ENCODE peak calls at places on chromosomes 4 and X, in six cellular contexts. One of them, this sample, is unnamed. For H3K36me3, the result is how much of the 10 kb centered on the place peaks cover.

GRCh38 chr4:155745984-155746383 is 12.8 kb upstream of the GUCY1B1 start:
- DNase-seq in mesenchymal stem cell: no peak
- DNase-seq in IMR-90: peak
- DNase-seq in mesendoderm: no peak
- DNase-seq in trophoblast cell: no peak
- DNase-seq in H1: no peak
- DNase-seq in this sample: no peak

GRCh38 chr4:151276787-151277557 is at the start of gene PRSS48:
- DNase-seq in mesenchymal stem cell: peak
- DNase-seq in IMR-90: peak
- DNase-seq in mesendoderm: peak
- DNase-seq in trophoblast cell: peak
- DNase-seq in H1: peak
- DNase-seq in this sample: peak

GRCh38 chr4:119068529-119068962 is 67.1 kb upstream of the MYOZ2 start:
- DNase-seq in mesenchymal stem cell: peak
- DNase-seq in IMR-90: peak
- DNase-seq in mesendoderm: peak
- DNase-seq in trophoblast cell: peak
- DNase-seq in H1: no peak
- DNase-seq in this sample: no peak

GRCh38 chr4:156378053-156378665 is 424.5 kb upstream of the CTSO start:
- DNase-seq in mesenchymal stem cell: peak
- DNase-seq in IMR-90: peak
- DNase-seq in mesendoderm: peak
- DNase-seq in trophoblast cell: peak
- DNase-seq in H1: peak
- DNase-seq in this sample: peak

GRCh38 chrX:20300822-20301221 is 34.1 kb upstream of the RPS6KA3 start:
- DNase-seq in mesenchymal stem cell: no peak
- DNase-seq in IMR-90: no peak
- DNase-seq in mesendoderm: peak
- DNase-seq in trophoblast cell: no peak
- DNase-seq in H1: no peak
- DNase-seq in this sample: no peak

GRCh38 chr4:173443121-173443520 is 44.2 kb upstream of the SCRG1 start:
- DNase-seq in mesenchymal stem cell: no peak
- DNase-seq in IMR-90: no peak
- DNase-seq in mesendoderm: no peak
- DNase-seq in trophoblast cell: no peak
- DNase-seq in H1: no peak
- DNase-seq in this sample: no peak

GRCh38 chr4:1400861-1401408 is 5.3 kb downstream of the NKX1-1 start:
- DNase-seq in mesenchymal stem cell: no peak
- DNase-seq in IMR-90: no peak
- DNase-seq in mesendoderm: no peak
- DNase-seq in trophoblast cell: no peak
- DNase-seq in H1: peak
- DNase-seq in this sample: no peak

GRCh38 chrX:84956304-84956703 is 47.4 kb upstream of the APOOL start:
- DNase-seq in mesenchymal stem cell: no peak
- DNase-seq in IMR-90: no peak
- DNase-seq in mesendoderm: peak
- DNase-seq in trophoblast cell: no peak
- DNase-seq in H1: no peak
- DNase-seq in this sample: no peak

GRCh38 chrX:134396174-134396573 is 63.8 kb upstream of the HPRT1 start:
- DNase-seq in mesenchymal stem cell: peak
- DNase-seq in IMR-90: peak
- DNase-seq in mesendoderm: no peak
- DNase-seq in trophoblast cell: peak
- DNase-seq in H1: no peak
- DNase-seq in this sample: no peak

GRCh38 chr4:146246381-146246780 is 32.0 kb downstream of the REELD1 start:
- DNase-seq in mesenchymal stem cell: no peak
- DNase-seq in IMR-90: no peak
- DNase-seq in mesendoderm: no peak
- DNase-seq in trophoblast cell: no peak
- DNase-seq in H1: no peak
- DNase-seq in this sample: no peak

GRCh38 chrX:97057349-97057909 is 173.7 kb downstream of the RPA4 start:
- DNase-seq in mesenchymal stem cell: no peak
- DNase-seq in IMR-90: no peak
- DNase-seq in mesendoderm: no peak
- DNase-seq in trophoblast cell: no peak
- DNase-seq in H1: no peak
- DNase-seq in this sample: no peak

GRCh38 chr4:172830295-172830764 is 338.3 kb upstream of the GALNT7 start:
- DNase-seq in mesenchymal stem cell: peak
- DNase-seq in IMR-90: peak
- DNase-seq in mesendoderm: peak
- DNase-seq in trophoblast cell: peak
- DNase-seq in H1: no peak
- DNase-seq in this sample: peak

GRCh38 chr4:56804551-56804950 is 16.9 kb downstream of the SPINK2 start:
- DNase-seq in mesenchymal stem cell: peak
- DNase-seq in IMR-90: peak
- DNase-seq in mesendoderm: no peak
- DNase-seq in trophoblast cell: no peak
- DNase-seq in H1: no peak
- DNase-seq in this sample: no peak

GRCh38 chrX:17521871-17522693 is 147.1 kb downstream of the NHS start:
- DNase-seq in mesenchymal stem cell: no peak
- DNase-seq in IMR-90: peak
- DNase-seq in mesendoderm: peak
- DNase-seq in trophoblast cell: peak
- DNase-seq in H1: no peak
- DNase-seq in this sample: no peak

GRCh38 chrX:153642313-153642654 is 4.7 kb upstream of the DUSP9 start:
- DNase-seq in mesenchymal stem cell: no peak
- DNase-seq in IMR-90: no peak
- DNase-seq in mesendoderm: no peak
- DNase-seq in trophoblast cell: no peak
- DNase-seq in H1: peak
- DNase-seq in this sample: no peak

GRCh38 chr4:87589531-87589930 is 18.8 kb upstream of the DSPP start:
- DNase-seq in mesenchymal stem cell: peak
- DNase-seq in IMR-90: peak
- DNase-seq in mesendoderm: peak
- DNase-seq in trophoblast cell: peak
- DNase-seq in H1: no peak
- DNase-seq in this sample: no peak

GRCh38 chrX:68762649-68763268 is 66.1 kb upstream of the EFNB1 start:
- DNase-seq in mesenchymal stem cell: no peak
- DNase-seq in IMR-90: no peak
- DNase-seq in mesendoderm: no peak
- DNase-seq in trophoblast cell: no peak
- DNase-seq in H1: no peak
- DNase-seq in this sample: no peak

GRCh38 chr4:47535567-47536147 is 50.6 kb downstream of the ATP10D start:
- DNase-seq in mesenchymal stem cell: no peak
- DNase-seq in IMR-90: no peak
- DNase-seq in mesendoderm: no peak
- DNase-seq in trophoblast cell: no peak
- DNase-seq in H1: no peak
- DNase-seq in this sample: no peak

GRCh38 chrX:34848281-34848680 is 94.3 kb upstream of the FAM47B start:
- DNase-seq in mesenchymal stem cell: no peak
- DNase-seq in IMR-90: peak
- DNase-seq in mesendoderm: no peak
- DNase-seq in trophoblast cell: peak
- DNase-seq in H1: no peak
- DNase-seq in this sample: no peak

GRCh38 chrX:68681443-68681941 is 34.0 kb downstream of the STARD8 start:
- DNase-seq in mesenchymal stem cell: peak
- DNase-seq in IMR-90: peak
- DNase-seq in mesendoderm: no peak
- DNase-seq in trophoblast cell: no peak
- DNase-seq in H1: no peak
- DNase-seq in this sample: no peak

GRCh38 chrX:112868586-112868985 is 28.0 kb upstream of the AMOT start:
- DNase-seq in mesenchymal stem cell: peak
- DNase-seq in IMR-90: no peak
- DNase-seq in mesendoderm: no peak
- DNase-seq in trophoblast cell: peak
- DNase-seq in H1: no peak
- DNase-seq in this sample: no peak

GRCh38 chr4:9980898-9981297 is 40.4 kb downstream of the SLC2A9 start:
- DNase-seq in mesenchymal stem cell: no peak
- DNase-seq in IMR-90: no peak
- DNase-seq in mesendoderm: no peak
- DNase-seq in trophoblast cell: no peak
- DNase-seq in H1: no peak
- DNase-seq in this sample: no peak
- H4K8ac ChIP-seq in mesenchymal stem cell: no peak
- H4K8ac ChIP-seq in IMR-90: no peak
- H4K8ac ChIP-seq in mesendoderm: no peak
- H4K8ac ChIP-seq in trophoblast cell: no peak
- H4K8ac ChIP-seq in H1: no peak
- H4K8ac ChIP-seq in this sample: no peak

GRCh38 chr4:7309636-7310035 is 117.3 kb downstream of the SORCS2 start:
- DNase-seq in mesenchymal stem cell: no peak
- DNase-seq in IMR-90: no peak
- DNase-seq in mesendoderm: no peak
- DNase-seq in trophoblast cell: no peak
- DNase-seq in H1: no peak
- DNase-seq in this sample: no peak

GRCh38 chr4:7307391-7308099 is 115.2 kb downstream of the SORCS2 start:
- DNase-seq in mesenchymal stem cell: no peak
- DNase-seq in IMR-90: no peak
- DNase-seq in mesendoderm: no peak
- DNase-seq in trophoblast cell: no peak
- DNase-seq in H1: no peak
- DNase-seq in this sample: no peak

GRCh38 chr4:7310441-7310840 is 118.1 kb downstream of the SORCS2 start:
- DNase-seq in mesenchymal stem cell: no peak
- DNase-seq in IMR-90: no peak
- DNase-seq in mesendoderm: no peak
- DNase-seq in trophoblast cell: no peak
- DNase-seq in H1: no peak
- DNase-seq in this sample: no peak

GRCh38 chr4:7306986-7307385 is 114.6 kb downstream of the SORCS2 start:
- DNase-seq in mesenchymal stem cell: no peak
- DNase-seq in IMR-90: no peak
- DNase-seq in mesendoderm: no peak
- DNase-seq in trophoblast cell: peak
- DNase-seq in H1: no peak
- DNase-seq in this sample: no peak

DNA sequence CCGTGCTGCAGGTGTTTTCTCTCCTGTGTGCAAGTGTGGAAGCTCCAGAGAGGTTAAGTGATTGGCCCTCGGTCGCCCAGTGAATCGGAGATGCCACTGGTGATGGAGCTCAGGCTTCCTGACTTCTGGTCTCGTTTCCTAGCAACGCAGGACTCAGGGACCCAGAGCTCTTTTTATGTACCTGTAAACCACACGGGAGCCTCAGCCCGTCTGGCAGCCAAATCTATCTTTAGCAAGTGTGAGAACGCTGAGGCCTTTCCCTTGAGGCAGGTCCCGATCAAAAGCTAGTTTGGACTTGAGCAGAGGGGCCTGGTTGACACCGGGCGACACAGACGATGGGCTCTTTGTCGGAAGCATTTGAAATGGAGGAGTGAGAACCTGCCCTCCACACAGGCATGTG is 116.8 kb downstream of the SORCS2 start:
- DNase-seq in mesenchymal stem cell: no peak
- DNase-seq in IMR-90: no peak
- DNase-seq in mesendoderm: no peak
- DNase-seq in trophoblast cell: no peak
- DNase-seq in H1: no peak
- DNase-seq in this sample: no peak
- H3K27ac ChIP-seq in mesenchymal stem cell: no peak
- H3K27ac ChIP-seq in IMR-90: no peak
- H3K27ac ChIP-seq in mesendoderm: no peak
- H3K27ac ChIP-seq in trophoblast cell: no peak
- H3K27ac ChIP-seq in H1: no peak
- H3K27ac ChIP-seq in this sample: no peak

GRCh38 chr4:108029731-108030130 is 40.0 kb downstream of the HADH start:
- DNase-seq in mesenchymal stem cell: peak
- DNase-seq in IMR-90: peak
- DNase-seq in mesendoderm: no peak
- DNase-seq in trophoblast cell: no peak
- DNase-seq in H1: no peak
- DNase-seq in this sample: no peak

GRCh38 chr4:108030332-108030731 is 40.6 kb downstream of the HADH start:
- DNase-seq in mesenchymal stem cell: peak
- DNase-seq in IMR-90: peak
- DNase-seq in mesendoderm: peak
- DNase-seq in trophoblast cell: peak
- DNase-seq in H1: no peak
- DNase-seq in this sample: peak

GRCh38 chr4:108033348-108033747 is 43.7 kb downstream of the HADH start:
- DNase-seq in mesenchymal stem cell: no peak
- DNase-seq in IMR-90: no peak
- DNase-seq in mesendoderm: no peak
- DNase-seq in trophoblast cell: no peak
- DNase-seq in H1: no peak
- DNase-seq in this sample: no peak

GRCh38 chr4:108031427-108032083 is 41.9 kb downstream of the HADH start:
- DNase-seq in mesenchymal stem cell: peak
- DNase-seq in IMR-90: peak
- DNase-seq in mesendoderm: no peak
- DNase-seq in trophoblast cell: no peak
- DNase-seq in H1: no peak
- DNase-seq in this sample: no peak

GRCh38 chr4:108029321-108029720 is 39.6 kb downstream of the HADH start:
- DNase-seq in mesenchymal stem cell: no peak
- DNase-seq in IMR-90: no peak
- DNase-seq in mesendoderm: no peak
- DNase-seq in trophoblast cell: no peak
- DNase-seq in H1: no peak
- DNase-seq in this sample: no peak
- H3K36me3 ChIP-seq in mesenchymal stem cell: under half
- H3K36me3 ChIP-seq in IMR-90: under half
- H3K36me3 ChIP-seq in mesendoderm: under half
- H3K36me3 ChIP-seq in trophoblast cell: under half
- H3K36me3 ChIP-seq in H1: under half
- H3K36me3 ChIP-seq in this sample: under half

GRCh38 chr4:189784651-189785050 is 156.0 kb upstream of the FRG1 start:
- DNase-seq in mesenchymal stem cell: no peak
- DNase-seq in IMR-90: no peak
- DNase-seq in mesendoderm: no peak
- DNase-seq in trophoblast cell: no peak
- DNase-seq in H1: no peak
- DNase-seq in this sample: no peak

GRCh38 chr4:189786447-189786846 is 154.2 kb upstream of the FRG1 start:
- DNase-seq in mesenchymal stem cell: no peak
- DNase-seq in IMR-90: no peak
- DNase-seq in mesendoderm: no peak
- DNase-seq in trophoblast cell: no peak
- DNase-seq in H1: no peak
- DNase-seq in this sample: no peak

GRCh38 chr4:189785257-189785656 is 155.4 kb upstream of the FRG1 start:
- DNase-seq in mesenchymal stem cell: no peak
- DNase-seq in IMR-90: no peak
- DNase-seq in mesendoderm: peak
- DNase-seq in trophoblast cell: no peak
- DNase-seq in H1: peak
- DNase-seq in this sample: no peak

GRCh38 chr4:189792819-189793618 is 147.7 kb upstream of the FRG1 start:
- DNase-seq in mesenchymal stem cell: peak
- DNase-seq in IMR-90: peak
- DNase-seq in mesendoderm: peak
- DNase-seq in trophoblast cell: peak
- DNase-seq in H1: peak
- DNase-seq in this sample: peak

GRCh38 chr4:189787216-189788031 is 153.2 kb upstream of the FRG1 start:
- DNase-seq in mesenchymal stem cell: peak
- DNase-seq in IMR-90: no peak
- DNase-seq in mesendoderm: peak
- DNase-seq in trophoblast cell: no peak
- DNase-seq in H1: no peak
- DNase-seq in this sample: no peak
- H4K8ac ChIP-seq in mesenchymal stem cell: no peak
- H4K8ac ChIP-seq in IMR-90: no peak
- H4K8ac ChIP-seq in mesendoderm: no peak
- H4K8ac ChIP-seq in trophoblast cell: no peak
- H4K8ac ChIP-seq in H1: no peak
- H4K8ac ChIP-seq in this sample: no peak

This sample was measured in neuronal stem cell.